ENCODE peak calls at places on chromosomes 2 and 18, in ten cellular contexts. U is fibroblast of lung, K is astrocyte, M is H1, X is NCI-H526 treated with DMSO at 0.1 percent for 48 hours, B is Right ventricle myocardium superior, I is NCI-H2171, H is NCI-H1105, Z is SW480, A is germinal center. L is an unnamed sample.

GRCh38 chr2:115294999-115295398 is 852.6 kb downstream of the DPP10 start:
- DNase-seq in I (no peak), B (no peak), M (no peak), X (no peak), A (no peak), H (no peak), U (no peak), K (no peak), Z (no peak), L (no peak)

GRCh38 chr2:73982140-73982617 is 2.5 kb upstream of the TET3 start:
- DNase-seq in U (peak; percentile 63), I (peak; percentile 86), X (no peak), A (no peak), M (no peak), K (peak; percentile 45), Z (no peak), B (peak; percentile 58), H (no peak), L (no peak)

GRCh38 chr2:12727085-12727484 is 10.3 kb downstream of the TRIB2 start:
- DNase-seq in I (no peak), Z (peak; percentile 69), U (peak; percentile 92), B (no peak), K (peak; percentile 89), H (no peak), M (no peak), X (no peak), A (no peak), L (no peak)

GRCh38 chr2:149611100-149611820 is 23.7 kb upstream of the MMADHC start:
- DNase-seq in K (no peak), Z (no peak), I (peak; percentile 84), H (peak; percentile 71), A (no peak), B (no peak), M (no peak), U (no peak), X (peak; percentile 30), L (no peak)

GRCh38 chr2:132974477-132975050 is 304.6 kb upstream of the LYPD1 start:
- DNase-seq in H (no peak), Z (no peak), U (peak; percentile 42), X (peak; percentile 5), K (peak; percentile 32), B (no peak), I (no peak), A (no peak), M (no peak), L (no peak)

GRCh38 chr2:30503007-30503691 is 56.1 kb downstream of the LCLAT1 start:
- DNase-seq in M (no peak), X (no peak), K (no peak), Z (no peak), H (no peak), U (no peak), I (no peak), B (no peak), A (no peak), L (no peak)

GRCh38 chr18:37497836-37498518 is 67.6 kb downstream of the CELF4 start:
- DNase-seq in B (no peak), A (no peak), U (no peak), I (no peak), K (no peak), X (no peak), Z (no peak), M (no peak), H (no peak), L (no peak)

GRCh38 chr2:8087480-8087840 is 594.4 kb upstream of the ID2 start:
- DNase-seq in K (no peak), X (no peak), M (no peak), Z (no peak), I (no peak), B (no peak), U (no peak), H (no peak), A (no peak), L (no peak)

GRCh38 chr2:65378308-65378689 is 54.1 kb downstream of the SPRED2 start:
- DNase-seq in A (no peak), U (no peak), H (no peak), I (no peak), K (no peak), Z (no peak), X (no peak), M (no peak), B (no peak), L (no peak)

GRCh38 chr18:62807406-62807805 is 92.1 kb downstream of the PHLPP1 start:
- DNase-seq in A (no peak), H (no peak), X (no peak), Z (no peak), U (no peak), M (no peak), I (no peak), B (no peak), K (no peak), L (no peak)

GRCh38 chr2:3186766-3187165 is 190.9 kb downstream of the EIPR1 start:
- DNase-seq in K (no peak), H (no peak), X (no peak), I (peak; percentile 64), Z (no peak), A (no peak), B (peak; percentile 26), U (no peak), M (no peak), L (no peak)

GRCh38 chr2:30348825-30349224 is 98.2 kb upstream of the LCLAT1 start:
- DNase-seq in X (no peak), Z (no peak), M (no peak), A (no peak), I (no peak), B (no peak), H (no peak), U (no peak), K (no peak), L (no peak)

GRCh38 chr2:184197413-184197812 is 400.9 kb upstream of the ZNF804A start:
- DNase-seq in H (no peak), K (no peak), I (no peak), B (no peak), Z (no peak), U (no peak), A (no peak), X (no peak), M (no peak), L (no peak)

GRCh38 chr2:108936868-108937265 is 52.2 kb downstream of the EDAR start:
- DNase-seq in B (no peak), K (no peak), X (no peak), I (no peak), U (no peak), M (no peak), H (no peak), Z (no peak), A (no peak), L (no peak)

GRCh38 chr18:36377626-36378025 is 80.1 kb downstream of the FHOD3 start:
- DNase-seq in U (no peak), K (no peak), M (no peak), Z (no peak), I (no peak), B (no peak), X (no peak), A (no peak), H (no peak), L (no peak)

GRCh38 chr2:57376985-57377384 is 669.6 kb upstream of the VRK2 start:
- DNase-seq in H (no peak), B (no peak), I (no peak), K (no peak), X (no peak), A (no peak), Z (peak; percentile 18), M (no peak), U (no peak), L (no peak)

GRCh38 chr18:72726201-72726600 is 141.6 kb downstream of the NETO1 start:
- DNase-seq in K (no peak), A (no peak), Z (no peak), B (no peak), X (no peak), M (no peak), U (no peak), I (no peak), H (no peak), L (no peak)

GRCh38 chr2:39144411-39144810 is 23.6 kb upstream of the SOS1 start:
- DNase-seq in M (no peak), U (no peak), I (no peak), H (no peak), A (no peak), X (no peak), K (no peak), Z (no peak), B (no peak), L (no peak)

GRCh38 chr2:237097911-237098702 is 12.4 kb downstream of the COPS8 start:
- DNase-seq in U (peak; percentile 88), X (no peak), M (no peak), Z (no peak), A (no peak), K (peak; percentile 83), H (no peak), B (no peak), I (no peak), L (no peak)

GRCh38 chr2:28101123-28101522 is 210.6 kb downstream of the BABAM2 start:
- DNase-seq in A (no peak), M (no peak), U (peak; percentile 21), H (no peak), I (no peak), Z (no peak), B (no peak), K (no peak), X (no peak), L (no peak)

GRCh38 chr18:48270929-48271328 is 138.3 kb downstream of the ZBTB7C start:
- DNase-seq in I (no peak), K (no peak), A (no peak), Z (no peak), X (peak; percentile 19), B (no peak), M (no peak), H (no peak), U (no peak), L (no peak)

GRCh38 chr2:69490486-69490885 is 53.3 kb upstream of the NFU1 start:
- DNase-seq in M (no peak), Z (no peak), H (no peak), A (no peak), U (no peak), K (no peak), I (no peak), X (no peak), B (no peak), L (no peak)

GRCh38 chr2:45886229-45886663 is 234.8 kb downstream of the PRKCE start:
- DNase-seq in K (no peak), M (no peak), H (no peak), A (no peak), X (no peak), I (no peak), B (no peak), Z (no peak), U (no peak), L (no peak)

GRCh38 chr2:14514001-14514400 is 118.5 kb upstream of the LRATD1 start:
- DNase-seq in Z (no peak), K (no peak), I (no peak), A (no peak), H (no peak), X (no peak), U (no peak), B (no peak), M (no peak), L (no peak)

GRCh38 chr2:37191253-37191652 is 2.8 kb upstream of the SULT6B1 start:
- DNase-seq in X (no peak), H (no peak), Z (no peak), U (no peak), I (no peak), K (no peak), A (no peak), B (no peak), M (no peak), L (no peak)

GRCh38 chr2:143623270-143623669 is 494.1 kb downstream of the ARHGAP15 start:
- DNase-seq in I (no peak), M (no peak), U (no peak), H (no peak), B (no peak), A (no peak), K (no peak), Z (no peak), X (no peak), L (no peak)

GRCh38 chr18:24987271-24987932 is 364.6 kb downstream of the ZNF521 start:
- DNase-seq in Z (no peak), K (peak; percentile 19), B (peak; percentile 68), X (no peak), H (no peak), I (no peak), M (no peak), A (no peak), U (peak; percentile 23), L (no peak)

L was measured in T-helper 9 cell.